ENCODE peak calls at places on chromosome 19, in four cellular contexts. E is activated T-helper 9 cell treated with anti-CD3 and anti-CD28 coated beads, Interleukin-2, amount 50 U/mL, for 16 hours; A is H54; H is COLO829. R is an unnamed sample.
A peak's percentile ranks its signal among the peaks of the same experiment; 100 is the strongest.

GRCh38 chr19:4499318-4499717 is 19.0 kb downstream of the PLIN4 start:
- DNase-seq in E (no peak), A (no peak), H (no peak), R (no peak)

GRCh38 chr19:33819875-33820781 is 23.5 kb downstream of the KCTD15 start:
- DNase-seq in E (peak; percentile 45), A (no peak), H (peak; percentile 80), R (peak; percentile 27)

GRCh38 chr19:16303755-16304154 is 20.9 kb upstream of the KLF2 start:
- DNase-seq in E (no peak), A (no peak), H (no peak), R (no peak)

GRCh38 chr19:30224689-30225606 is 147.2 kb upstream of the ZNF536 start:
- DNase-seq in E (no peak), A (no peak), H (no peak), R (no peak)

GRCh38 chr19:45865269-45865948 is 1.3 kb downstream of the FOXA3 start:
- DNase-seq in E (no peak), A (no peak), H (no peak), R (no peak)

GRCh38 chr19:18660051-18660910 is 23.2 kb upstream of the CRTC1 start:
- DNase-seq in E (no peak), A (peak; percentile 96), H (no peak), R (no peak)

GRCh38 chr19:10230904-10231623 is at the start of gene S1PR2:
- DNase-seq in E (peak; percentile 61), A (peak; percentile 82), H (peak; percentile 74), R (peak; percentile 35)

GRCh38 chr19:31314849-31315620 is 34.2 kb downstream of the TSHZ3 start:
- DNase-seq in E (no peak), A (no peak), H (no peak), R (no peak)

GRCh38 chr19:21084343-21084742 is 2.3 kb downstream of the ZNF714 start:
- DNase-seq in E (no peak), A (no peak), H (peak; percentile 4), R (no peak)

GRCh38 chr19:14979136-14979497 is 547 bp downstream of the SLC1A6 start:
- DNase-seq in E (no peak), A (no peak), H (no peak), R (no peak)

GRCh38 chr19:44401108-44401786 is at the start of gene ZNF285:
- DNase-seq in E (peak; percentile 36), A (no peak), H (peak; percentile 76), R (peak; percentile 95)

GRCh38 chr19:6073858-6074708 is 36.2 kb downstream of the RFX2 start:
- DNase-seq in E (no peak), A (no peak), H (no peak), R (no peak)

GRCh38 chr19:3494051-3494450 is 6.4 kb downstream of the DOHH start:
- DNase-seq in E (no peak), A (peak; percentile 85), H (no peak), R (no peak)

GRCh38 chr19:750640-751423 is at the start of gene MISP:
- DNase-seq in E (no peak), A (no peak), H (no peak), R (no peak)

GRCh38 chr19:5913739-5914357 is at the start of gene CAPS:
- DNase-seq in E (no peak), A (peak; percentile 97), H (peak; percentile 67), R (no peak)

GRCh38 chr19:37778613-37779138 is 710 bp downstream of the ZNF573 start:
- DNase-seq in E (no peak), A (no peak), H (no peak), R (no peak)

GRCh38 chr19:37790244-37790925 is 11.0 kb upstream of the ZNF573 start:
- DNase-seq in E (no peak), A (no peak), H (no peak), R (no peak)

GRCh38 chr19:16193466-16193865 is 4.2 kb upstream of the AP1M1 start:
- DNase-seq in E (no peak), A (no peak), H (no peak), R (no peak)

GRCh38 chr19:31127132-31127967 is 221.9 kb downstream of the TSHZ3 start:
- DNase-seq in E (no peak), A (peak; percentile 86), H (no peak), R (no peak)

GRCh38 chr19:18539372-18539771 is 4.0 kb downstream of the FKBP8 start:
- DNase-seq in E (no peak), A (no peak), H (no peak), R (no peak)

GRCh38 chr19:58279925-58280316 is 1.2 kb downstream of the ZNF8 start:
- DNase-seq in E (no peak), A (no peak), H (no peak), R (no peak)

GRCh38 chr19:48822514-48822913 is 11.7 kb upstream of the BCAT2 start:
- DNase-seq in E (no peak), A (no peak), H (no peak), R (no peak)

GRCh38 chr19:4523306-4524110 is 5.2 kb upstream of the PLIN4 start:
- DNase-seq in E (peak; percentile 13), A (peak; percentile 80), H (peak; percentile 65), R (no peak)

R was measured in foreskin melanocyte.